ENCODE peak calls at places on chromosomes 12 and 14, in eight cellular contexts. One of them, this sample, is unnamed. For H3K27me3, the result is how much of the 10 kb centered on the place peaks cover.

GRCh38 chr14:28609228-28609828 is 157.3 kb upstream of the FOXG1 start:
- DNase-seq in heart left ventricle: no peak
- DNase-seq in left ventricle myocardium inferior: no peak
- DNase-seq in endothelial cell of umbilical vein: peak
- DNase-seq in neural progenitor cell: peak
- DNase-seq in stomach: peak
- DNase-seq in sigmoid colon: no peak
- DNase-seq in transverse colon: peak
- DNase-seq in this sample: peak

GRCh38 chr12:10243803-10244520 is 31.3 kb downstream of the GABARAPL1 start:
- DNase-seq in heart left ventricle: no peak
- DNase-seq in left ventricle myocardium inferior: no peak
- DNase-seq in endothelial cell of umbilical vein: no peak
- DNase-seq in neural progenitor cell: no peak
- DNase-seq in stomach: no peak
- DNase-seq in sigmoid colon: no peak
- DNase-seq in transverse colon: peak
- DNase-seq in this sample: no peak

GRCh38 chr12:13853471-13853870 is 127.9 kb downstream of the GRIN2B start:
- DNase-seq in heart left ventricle: no peak
- DNase-seq in left ventricle myocardium inferior: no peak
- DNase-seq in endothelial cell of umbilical vein: no peak
- DNase-seq in neural progenitor cell: no peak
- DNase-seq in stomach: no peak
- DNase-seq in sigmoid colon: no peak
- DNase-seq in transverse colon: no peak
- DNase-seq in this sample: no peak

GRCh38 chr12:132374821-132375445 is 45.5 kb upstream of the GALNT9 start:
- DNase-seq in heart left ventricle: no peak
- DNase-seq in left ventricle myocardium inferior: peak
- DNase-seq in endothelial cell of umbilical vein: no peak
- DNase-seq in neural progenitor cell: no peak
- DNase-seq in stomach: no peak
- DNase-seq in sigmoid colon: peak
- DNase-seq in transverse colon: no peak
- DNase-seq in this sample: no peak

GRCh38 chr12:93740721-93741120 is 63.5 kb downstream of the CRADD start:
- DNase-seq in heart left ventricle: no peak
- DNase-seq in left ventricle myocardium inferior: no peak
- DNase-seq in endothelial cell of umbilical vein: no peak
- DNase-seq in neural progenitor cell: no peak
- DNase-seq in stomach: no peak
- DNase-seq in sigmoid colon: no peak
- DNase-seq in transverse colon: no peak
- DNase-seq in this sample: no peak

GRCh38 chr12:131047789-131048610 is 94.3 kb downstream of the ADGRD1 start:
- DNase-seq in heart left ventricle: peak
- DNase-seq in left ventricle myocardium inferior: peak
- DNase-seq in endothelial cell of umbilical vein: no peak
- DNase-seq in neural progenitor cell: no peak
- DNase-seq in stomach: no peak
- DNase-seq in sigmoid colon: no peak
- DNase-seq in transverse colon: no peak
- DNase-seq in this sample: no peak

GRCh38 chr14:50067723-50068495 is 48.5 kb downstream of the VCPKMT start:
- DNase-seq in heart left ventricle: no peak
- DNase-seq in left ventricle myocardium inferior: no peak
- DNase-seq in endothelial cell of umbilical vein: peak
- DNase-seq in neural progenitor cell: no peak
- DNase-seq in stomach: peak
- DNase-seq in sigmoid colon: no peak
- DNase-seq in transverse colon: peak
- DNase-seq in this sample: peak

GRCh38 chr12:2494490-2495192 is 300.1 kb upstream of the FKBP4 start:
- DNase-seq in heart left ventricle: no peak
- DNase-seq in left ventricle myocardium inferior: peak
- DNase-seq in endothelial cell of umbilical vein: no peak
- DNase-seq in neural progenitor cell: no peak
- DNase-seq in stomach: no peak
- DNase-seq in sigmoid colon: peak
- DNase-seq in transverse colon: peak
- DNase-seq in this sample: no peak

GRCh38 chr12:108523365-108523764 is 8.3 kb downstream of the FICD start:
- DNase-seq in heart left ventricle: no peak
- DNase-seq in left ventricle myocardium inferior: no peak
- DNase-seq in endothelial cell of umbilical vein: no peak
- DNase-seq in neural progenitor cell: no peak
- DNase-seq in stomach: no peak
- DNase-seq in sigmoid colon: no peak
- DNase-seq in transverse colon: no peak
- DNase-seq in this sample: no peak

GRCh38 chr12:108532061-108532848 is 17.2 kb downstream of the FICD start:
- DNase-seq in heart left ventricle: no peak
- DNase-seq in left ventricle myocardium inferior: no peak
- DNase-seq in endothelial cell of umbilical vein: no peak
- DNase-seq in neural progenitor cell: no peak
- DNase-seq in stomach: no peak
- DNase-seq in sigmoid colon: no peak
- DNase-seq in transverse colon: no peak
- DNase-seq in this sample: no peak

GRCh38 chr12:108525681-108526080 is 10.6 kb downstream of the FICD start:
- DNase-seq in heart left ventricle: no peak
- DNase-seq in left ventricle myocardium inferior: no peak
- DNase-seq in endothelial cell of umbilical vein: no peak
- DNase-seq in neural progenitor cell: no peak
- DNase-seq in stomach: no peak
- DNase-seq in sigmoid colon: no peak
- DNase-seq in transverse colon: no peak
- DNase-seq in this sample: peak

GRCh38 chr12:108530141-108530540 is 15.1 kb downstream of the FICD start:
- DNase-seq in heart left ventricle: no peak
- DNase-seq in left ventricle myocardium inferior: no peak
- DNase-seq in endothelial cell of umbilical vein: no peak
- DNase-seq in neural progenitor cell: no peak
- DNase-seq in stomach: no peak
- DNase-seq in sigmoid colon: no peak
- DNase-seq in transverse colon: no peak
- DNase-seq in this sample: no peak

DNA sequence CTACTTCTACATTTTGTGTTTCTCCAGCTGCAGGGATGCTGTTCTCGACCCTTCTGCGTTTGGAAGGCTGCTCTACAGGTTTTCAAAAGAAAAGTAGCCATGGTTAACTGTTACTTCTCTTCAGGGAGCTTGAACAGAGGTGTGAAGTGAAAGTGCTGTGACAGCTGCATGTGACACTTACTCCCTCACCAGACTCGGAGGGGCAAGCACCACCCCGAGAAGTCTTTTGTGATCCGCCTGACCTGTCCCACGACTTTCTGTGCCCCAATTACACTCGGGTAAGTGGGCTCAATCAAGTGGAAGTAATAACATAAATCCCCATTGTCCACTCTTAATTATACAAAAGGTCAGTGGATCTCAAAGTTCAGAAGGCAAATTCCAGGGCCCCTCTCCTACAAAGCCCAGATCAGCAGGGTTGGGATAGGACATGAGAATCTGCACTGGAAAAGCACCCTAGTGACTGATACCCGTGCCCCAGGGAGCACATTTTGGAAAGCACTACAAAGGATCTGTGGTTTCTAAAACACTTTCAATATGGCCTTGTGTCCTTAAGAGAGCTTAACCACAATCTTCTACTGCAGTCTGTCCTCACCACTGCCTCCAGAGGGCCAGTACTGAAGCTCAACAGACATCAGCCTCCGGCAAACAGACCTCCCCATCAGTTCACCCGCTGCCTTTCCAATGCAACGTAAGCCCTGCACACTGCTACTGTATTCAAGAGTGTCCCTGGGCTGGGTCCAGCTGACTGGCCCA is 11.6 kb downstream of the FICD start:
- DNase-seq in heart left ventricle: no peak
- DNase-seq in left ventricle myocardium inferior: no peak
- DNase-seq in endothelial cell of umbilical vein: no peak
- DNase-seq in neural progenitor cell: peak
- DNase-seq in stomach: no peak
- DNase-seq in sigmoid colon: no peak
- DNase-seq in transverse colon: no peak
- DNase-seq in this sample: no peak
- TF ChIP-seq CTCF in heart left ventricle: no peak
- TF ChIP-seq CTCF in left ventricle myocardium inferior: no peak
- TF ChIP-seq CTCF in endothelial cell of umbilical vein: no peak
- TF ChIP-seq CTCF in neural progenitor cell: peak
- TF ChIP-seq CTCF in stomach: no peak
- TF ChIP-seq CTCF in sigmoid colon: no peak
- TF ChIP-seq CTCF in transverse colon: no peak
- TF ChIP-seq CTCF in this sample: no peak

GRCh38 chr12:123965382-123965781 is 7.2 kb downstream of the CCDC92 start:
- DNase-seq in heart left ventricle: no peak
- DNase-seq in left ventricle myocardium inferior: no peak
- DNase-seq in endothelial cell of umbilical vein: no peak
- DNase-seq in neural progenitor cell: no peak
- DNase-seq in stomach: no peak
- DNase-seq in sigmoid colon: no peak
- DNase-seq in transverse colon: no peak
- DNase-seq in this sample: no peak

GRCh38 chr12:123967121-123967586 is 5.5 kb downstream of the CCDC92 start:
- DNase-seq in heart left ventricle: no peak
- DNase-seq in left ventricle myocardium inferior: no peak
- DNase-seq in endothelial cell of umbilical vein: no peak
- DNase-seq in neural progenitor cell: no peak
- DNase-seq in stomach: no peak
- DNase-seq in sigmoid colon: no peak
- DNase-seq in transverse colon: no peak
- DNase-seq in this sample: no peak

GRCh38 chr12:123962530-123962929 is 10.1 kb downstream of the CCDC92 start:
- DNase-seq in heart left ventricle: no peak
- DNase-seq in left ventricle myocardium inferior: no peak
- DNase-seq in endothelial cell of umbilical vein: no peak
- DNase-seq in neural progenitor cell: no peak
- DNase-seq in stomach: no peak
- DNase-seq in sigmoid colon: no peak
- DNase-seq in transverse colon: no peak
- DNase-seq in this sample: no peak

GRCh38 chr12:123963829-123964228 is 8.8 kb downstream of the CCDC92 start:
- DNase-seq in heart left ventricle: no peak
- DNase-seq in left ventricle myocardium inferior: no peak
- DNase-seq in endothelial cell of umbilical vein: no peak
- DNase-seq in neural progenitor cell: no peak
- DNase-seq in stomach: no peak
- DNase-seq in sigmoid colon: no peak
- DNase-seq in transverse colon: no peak
- DNase-seq in this sample: no peak

DNA sequence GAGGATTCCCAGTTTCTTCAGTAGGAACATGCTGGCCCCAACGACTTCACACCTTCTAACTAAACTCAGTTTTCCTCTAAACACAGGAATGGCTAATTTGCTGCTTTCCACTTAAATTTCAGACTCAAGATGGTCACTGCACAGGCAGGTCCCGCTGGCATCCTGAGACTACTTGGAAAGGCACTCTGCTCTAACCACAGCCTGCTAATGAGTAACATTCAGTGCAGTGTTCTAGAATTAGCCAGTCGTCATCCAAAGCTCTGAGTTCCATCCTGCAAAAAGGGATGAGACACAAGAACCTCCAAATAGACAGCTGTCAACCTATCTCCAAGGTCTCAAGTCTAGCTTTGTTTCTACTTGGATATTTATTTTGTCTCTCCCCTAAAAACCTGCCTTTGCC is 6.0 kb downstream of the CCDC92 start:
- DNase-seq in heart left ventricle: no peak
- DNase-seq in left ventricle myocardium inferior: no peak
- DNase-seq in endothelial cell of umbilical vein: no peak
- DNase-seq in neural progenitor cell: no peak
- DNase-seq in stomach: no peak
- DNase-seq in sigmoid colon: no peak
- DNase-seq in transverse colon: no peak
- DNase-seq in this sample: no peak
- H3K27me3 ChIP-seq in heart left ventricle: under half
- H3K27me3 ChIP-seq in left ventricle myocardium inferior: under half
- H3K27me3 ChIP-seq in endothelial cell of umbilical vein: under half
- H3K27me3 ChIP-seq in neural progenitor cell: half or more
- H3K27me3 ChIP-seq in stomach: under half
- H3K27me3 ChIP-seq in sigmoid colon: under half
- H3K27me3 ChIP-seq in transverse colon: under half
- H3K27me3 ChIP-seq in this sample: under half

GRCh38 chr12:129540249-129540648 is 363.6 kb downstream of the TMEM132D start:
- DNase-seq in heart left ventricle: no peak
- DNase-seq in left ventricle myocardium inferior: no peak
- DNase-seq in endothelial cell of umbilical vein: no peak
- DNase-seq in neural progenitor cell: no peak
- DNase-seq in stomach: no peak
- DNase-seq in sigmoid colon: no peak
- DNase-seq in transverse colon: no peak
- DNase-seq in this sample: no peak

GRCh38 chr12:129550353-129550752 is 353.5 kb downstream of the TMEM132D start:
- DNase-seq in heart left ventricle: no peak
- DNase-seq in left ventricle myocardium inferior: no peak
- DNase-seq in endothelial cell of umbilical vein: no peak
- DNase-seq in neural progenitor cell: peak
- DNase-seq in stomach: peak
- DNase-seq in sigmoid colon: no peak
- DNase-seq in transverse colon: peak
- DNase-seq in this sample: no peak

GRCh38 chr12:129549656-129550055 is 354.2 kb downstream of the TMEM132D start:
- DNase-seq in heart left ventricle: no peak
- DNase-seq in left ventricle myocardium inferior: no peak
- DNase-seq in endothelial cell of umbilical vein: no peak
- DNase-seq in neural progenitor cell: no peak
- DNase-seq in stomach: peak
- DNase-seq in sigmoid colon: no peak
- DNase-seq in transverse colon: no peak
- DNase-seq in this sample: no peak

GRCh38 chr12:129540954-129541353 is 362.9 kb downstream of the TMEM132D start:
- DNase-seq in heart left ventricle: no peak
- DNase-seq in left ventricle myocardium inferior: no peak
- DNase-seq in endothelial cell of umbilical vein: no peak
- DNase-seq in neural progenitor cell: no peak
- DNase-seq in stomach: no peak
- DNase-seq in sigmoid colon: no peak
- DNase-seq in transverse colon: no peak
- DNase-seq in this sample: no peak

DNA sequence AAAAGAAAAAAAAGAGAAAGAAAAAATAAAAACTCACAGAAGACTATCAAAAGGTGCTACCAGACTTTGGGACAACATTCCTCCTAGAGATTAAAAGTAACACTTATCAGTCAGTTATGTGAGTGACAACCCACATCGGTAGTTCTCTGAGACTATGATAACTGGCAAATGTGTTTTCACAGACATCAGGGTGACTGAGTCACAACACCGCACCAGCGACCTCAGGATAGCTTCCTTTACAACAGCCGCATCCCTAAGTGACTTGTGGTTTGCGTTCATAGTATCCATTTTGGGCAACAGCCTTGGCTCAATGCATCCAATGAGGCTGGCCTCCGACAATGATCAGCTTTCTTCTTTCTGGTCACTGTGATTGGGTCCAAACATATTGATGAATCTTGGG is 359.1 kb downstream of the TMEM132D start:
- DNase-seq in heart left ventricle: no peak
- DNase-seq in left ventricle myocardium inferior: no peak
- DNase-seq in endothelial cell of umbilical vein: no peak
- DNase-seq in neural progenitor cell: no peak
- DNase-seq in stomach: no peak
- DNase-seq in sigmoid colon: no peak
- DNase-seq in transverse colon: no peak
- DNase-seq in this sample: no peak
- H3K4me3 ChIP-seq in heart left ventricle: no peak
- H3K4me3 ChIP-seq in left ventricle myocardium inferior: no peak
- H3K4me3 ChIP-seq in endothelial cell of umbilical vein: no peak
- H3K4me3 ChIP-seq in neural progenitor cell: no peak
- H3K4me3 ChIP-seq in stomach: no peak
- H3K4me3 ChIP-seq in sigmoid colon: no peak
- H3K4me3 ChIP-seq in transverse colon: no peak
- H3K4me3 ChIP-seq in this sample: no peak

GRCh38 chr14:81927069-81927468 is 393.4 kb upstream of the SEL1L start:
- DNase-seq in heart left ventricle: no peak
- DNase-seq in left ventricle myocardium inferior: no peak
- DNase-seq in endothelial cell of umbilical vein: no peak
- DNase-seq in neural progenitor cell: peak
- DNase-seq in stomach: no peak
- DNase-seq in sigmoid colon: no peak
- DNase-seq in transverse colon: no peak
- DNase-seq in this sample: peak
- TF ChIP-seq CTCF in heart left ventricle: no peak
- TF ChIP-seq CTCF in left ventricle myocardium inferior: peak
- TF ChIP-seq CTCF in endothelial cell of umbilical vein: no peak
- TF ChIP-seq CTCF in neural progenitor cell: peak
- TF ChIP-seq CTCF in stomach: no peak
- TF ChIP-seq CTCF in sigmoid colon: no peak
- TF ChIP-seq CTCF in transverse colon: no peak
- TF ChIP-seq CTCF in this sample: no peak